ENCODE peak calls at places on chromosomes 16 and 17, in eight cellular contexts. J, N, G, X, W, V, R and E are unnamed samples. For H3K4me1 and H3K9me3, the result is how much of the 10 kb centered on the place peaks cover.

GRCh38 chr16:101586-101985 is 23.6 kb downstream of the MPG start:
- DNase-seq in J (no peak), N (no peak), G (no peak), X (no peak), W (no peak), V (no peak), R (no peak), E (no peak)

GRCh38 chr16:67966549-67967182 is 1.8 kb downstream of the SLC12A4 start:
- DNase-seq in J (no peak), N (peak), G (no peak), X (no peak), W (no peak), V (no peak), R (no peak), E (peak)

GRCh38 chr17:36930501-36930900 is 6.8 kb upstream of the LHX1 start:
- DNase-seq in J (no peak), N (no peak), G (no peak), X (no peak), W (no peak), V (no peak), R (no peak), E (no peak)

GRCh38 chr17:71919181-71919580 is 201.6 kb upstream of the SOX9 start:
- DNase-seq in J (no peak), N (no peak), G (no peak), X (no peak), W (no peak), V (no peak), R (no peak), E (no peak)

GRCh38 chr17:39144414-39144813 is 7.0 kb downstream of the PLXDC1 start:
- DNase-seq in J (no peak), N (peak), G (peak), X (no peak), W (no peak), V (peak), R (peak), E (peak)

GRCh38 chr16:88897696-88898425 is 31.4 kb upstream of the PABPN1L start:
- DNase-seq in J (no peak), N (no peak), G (no peak), X (no peak), W (no peak), V (no peak), R (no peak), E (no peak)

GRCh38 chr17:7825206-7825980 is 8.6 kb upstream of the KDM6B start:
- DNase-seq in J (no peak), N (no peak), G (no peak), X (no peak), W (no peak), V (no peak), R (no peak), E (no peak)

GRCh38 chr17:48552453-48553189 is 7.7 kb upstream of the HOXB2 start:
- DNase-seq in J (no peak), N (no peak), G (no peak), X (no peak), W (no peak), V (no peak), R (no peak), E (no peak)

GRCh38 chr17:27463235-27463677 is 7.0 kb downstream of the KSR1 start:
- DNase-seq in J (no peak), N (no peak), G (no peak), X (peak), W (no peak), V (no peak), R (no peak), E (no peak)

GRCh38 chr17:28379814-28380571 is 8.5 kb downstream of the SARM1 start:
- DNase-seq in J (no peak), N (no peak), G (no peak), X (no peak), W (no peak), V (no peak), R (no peak), E (no peak)

GRCh38 chr17:39152134-39152884 is 872 bp upstream of the PLXDC1 start:
- DNase-seq in J (no peak), N (peak), G (no peak), X (no peak), W (no peak), V (peak), R (no peak), E (no peak)

GRCh38 chr16:86510465-86511261 is at the start of gene FOXF1:
- DNase-seq in J (no peak), N (no peak), G (no peak), X (no peak), W (no peak), V (no peak), R (no peak), E (no peak)

GRCh38 chr16:69909043-69909442 is 42.1 kb upstream of the CLEC18A start:
- DNase-seq in J (no peak), N (no peak), G (no peak), X (no peak), W (no peak), V (no peak), R (no peak), E (no peak)

GRCh38 chr16:81817789-81818304 is 38.8 kb downstream of the PLCG2 start:
- DNase-seq in J (peak), N (no peak), G (no peak), X (peak), W (no peak), V (no peak), R (no peak), E (no peak)

GRCh38 chr17:58315281-58315711 is 13.3 kb downstream of the TSPOAP1 start:
- DNase-seq in J (no peak), N (no peak), G (no peak), X (no peak), W (no peak), V (no peak), R (no peak), E (no peak)

GRCh38 chr17:40314557-40314953 is 5.6 kb downstream of the RARA start:
- DNase-seq in J (peak), N (peak), G (peak), X (no peak), W (peak), V (peak), R (no peak), E (peak)

GRCh38 chr17:45143767-45144198 is 4.5 kb upstream of the HEXIM1 start:
- DNase-seq in J (no peak), N (peak), G (peak), X (no peak), W (peak), V (peak), R (no peak), E (peak)

GRCh38 chr17:33725675-33726271 is 432.7 kb upstream of the ASIC2 start:
- DNase-seq in J (no peak), N (peak), G (peak), X (peak), W (no peak), V (no peak), R (no peak), E (no peak)

GRCh38 chr16:73890524-73891500 is 405.8 kb upstream of the PSMD7 start:
- DNase-seq in J (no peak), N (no peak), G (no peak), X (peak), W (no peak), V (no peak), R (no peak), E (no peak)

GRCh38 chr16:19520861-19521331 is 1.0 kb downstream of the GDE1 start:
- DNase-seq in J (no peak), N (no peak), G (no peak), X (peak), W (no peak), V (no peak), R (no peak), E (no peak)

GRCh38 chr17:79842656-79843474 is 3.6 kb upstream of the CBX4 start:
- DNase-seq in J (no peak), N (no peak), G (no peak), X (no peak), W (no peak), V (peak), R (no peak), E (no peak)
- H3K4me1 ChIP-seq in J (under half), N (half or more), G (under half), X (under half), W (under half), V (under half), R (half or more), E (half or more)

DNA sequence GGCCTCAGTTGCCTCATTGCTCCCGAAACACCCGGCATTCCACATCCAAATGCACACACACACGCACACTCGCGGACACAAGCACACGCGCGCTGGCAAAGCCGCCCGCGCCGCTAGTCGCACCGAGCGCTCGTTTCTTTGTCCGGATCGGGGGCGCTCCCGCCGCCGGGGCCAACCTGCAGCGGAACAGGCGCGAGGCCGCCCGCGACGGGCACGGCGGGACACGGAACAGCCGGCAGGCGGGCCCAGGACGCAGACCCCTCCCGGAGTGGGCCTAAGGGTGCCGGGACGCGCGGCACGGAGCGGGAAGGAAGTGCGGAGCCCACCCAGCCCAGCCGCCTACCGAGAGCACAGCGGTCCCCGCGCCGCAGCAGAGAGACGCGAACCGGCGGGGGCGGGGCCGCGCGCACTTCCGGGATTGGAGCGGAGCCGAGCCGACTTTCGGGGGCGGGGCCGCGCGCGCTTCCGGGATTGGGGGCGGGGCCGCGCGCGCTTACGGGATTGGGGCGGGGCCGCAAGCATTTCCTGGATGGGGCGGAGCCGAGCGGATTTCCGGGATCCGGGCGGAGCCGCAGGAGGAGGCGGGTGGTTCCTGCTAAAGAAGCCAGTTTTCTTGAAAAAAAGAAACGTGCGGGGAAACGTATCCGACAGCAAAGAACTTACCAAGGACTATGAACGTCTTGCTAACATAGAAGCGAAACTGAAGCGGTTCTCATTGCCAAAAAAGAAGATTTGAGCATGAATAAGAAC is at the start of gene CYBC1:
- DNase-seq in J (peak), N (peak), G (peak), X (peak), W (peak), V (peak), R (peak), E (peak)
- H3K9me3 ChIP-seq in J (under half), N (under half), G (under half), X (under half), W (under half), V (under half), R (under half), E (under half)

GRCh38 chr16:58249388-58249779 is 45.4 kb downstream of the PRSS54 start:
- DNase-seq in J (no peak), N (no peak), G (no peak), X (no peak), W (no peak), V (no peak), R (no peak), E (no peak)

DNA sequence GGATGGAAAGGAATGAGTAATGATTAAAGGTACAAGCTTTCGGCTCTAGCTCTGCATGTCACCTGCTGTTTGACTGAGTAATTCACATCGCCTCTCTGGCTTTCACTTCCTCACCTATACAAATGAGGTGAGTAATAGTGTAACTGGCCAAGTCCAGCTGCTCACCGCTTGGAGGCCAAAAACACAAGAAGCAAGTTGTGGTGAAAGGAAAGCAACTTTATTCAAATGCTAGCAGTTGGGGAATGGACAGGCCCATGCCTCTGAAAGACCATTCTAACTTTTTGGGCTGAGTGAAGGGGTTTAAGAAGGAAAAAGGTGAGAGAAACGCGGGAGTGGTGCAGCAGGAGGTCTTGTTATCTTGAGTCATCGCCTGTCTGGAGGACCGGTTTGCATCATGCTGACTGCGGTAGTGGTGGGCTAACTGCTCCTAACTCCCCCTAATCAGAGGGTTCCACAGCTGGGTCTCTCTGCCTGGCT is 45.7 kb upstream of the CSNK2A2 start:
- DNase-seq in J (no peak), N (no peak), G (no peak), X (peak), W (no peak), V (no peak), R (no peak), E (no peak)
- H3K27ac ChIP-seq in J (no peak), N (no peak), G (no peak), X (peak), W (no peak), V (no peak), R (no peak), E (no peak)

GRCh38 chr16:12144355-12144754 is 167.8 kb downstream of the SNX29 start:
- DNase-seq in J (no peak), N (no peak), G (no peak), X (no peak), W (no peak), V (no peak), R (no peak), E (no peak)
- H3K4me1 ChIP-seq in J (under half), N (under half), G (under half), X (half or more), W (under half), V (under half), R (under half), E (under half)

DNA sequence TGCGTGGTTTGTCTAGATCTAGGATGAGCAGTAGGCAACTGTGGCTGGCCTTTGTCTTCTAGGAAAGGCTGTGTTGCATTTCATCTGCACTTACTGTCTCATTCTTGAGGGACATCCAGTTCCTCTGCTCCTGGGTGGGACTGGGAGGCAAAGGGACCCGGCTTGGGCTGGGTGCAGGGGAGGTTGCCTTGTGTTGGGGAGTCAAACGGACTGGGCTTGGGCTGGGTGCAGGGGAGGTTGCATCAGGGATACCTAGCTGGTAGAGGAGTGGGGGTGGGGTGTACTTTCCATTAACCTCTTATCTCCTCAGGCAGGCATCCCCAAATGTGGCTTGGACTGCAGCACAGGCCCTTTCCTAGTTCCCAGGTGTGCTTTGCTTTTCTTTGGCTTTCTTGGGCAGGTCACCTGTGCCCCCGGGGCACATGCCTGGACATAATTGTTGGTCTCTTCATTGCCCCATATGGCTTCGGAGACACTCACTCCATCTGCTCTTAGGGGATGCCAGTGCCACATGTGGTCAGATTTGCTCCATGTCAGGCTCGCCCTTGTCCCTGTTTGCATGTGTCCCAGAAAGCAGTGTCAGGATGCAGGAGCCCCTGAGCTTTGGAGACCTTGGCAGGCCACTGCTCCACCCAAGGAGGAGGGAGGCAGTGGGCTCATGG is 1682.9 kb downstream of the TP53TG3F start:
- DNase-seq in J (no peak), N (no peak), G (no peak), X (no peak), W (no peak), V (no peak), R (no peak), E (peak)
- H3K9me3 ChIP-seq in J (under half), N (under half), G (under half), X (under half), W (under half), V (under half), R (under half), E (under half)